ENCODE peak calls at places on chromosomes 4 and X, in nine cellular contexts. Q is H1, C is transverse colon, D is endothelial cell of umbilical vein, G is stomach, N is upper lobe of left lung, U is K562, Z is HCT116, L is suprapubic skin. P is an unnamed sample.

GRCh38 chr4:64230709-64231310 is 178.4 kb downstream of the TECRL start:
- DNase-seq in C (no peak), G (no peak), N (no peak), Q (no peak), D (no peak), Z (peak; percentile 8), U (peak; percentile 9), L (no peak), P (no peak)

GRCh38 chr4:80189956-80190671 is 7.2 kb upstream of the PRDM8 start:
- DNase-seq in G (no peak), D (no peak), Z (no peak), L (no peak), N (no peak), Q (no peak), C (no peak), U (no peak), P (no peak)

GRCh38 chr4:108988514-108989195 is 225.8 kb upstream of the ETNPPL start:
- DNase-seq in N (no peak), U (no peak), Q (no peak), D (no peak), Z (no peak), L (no peak), C (no peak), G (no peak), P (no peak)

GRCh38 chrX:63656871-63657580 is 128.0 kb downstream of the ARHGEF9 start:
- DNase-seq in C (no peak), D (no peak), U (no peak), Q (no peak), N (no peak), L (no peak), G (no peak), Z (no peak), P (no peak)

GRCh38 chr4:126890994-126891393 is 741.8 kb upstream of the INTU start:
- DNase-seq in L (no peak), G (no peak), Z (no peak), D (no peak), N (no peak), Q (no peak), U (no peak), C (no peak), P (no peak)

GRCh38 chr4:85966308-85966882 is 393.5 kb downstream of the MAPK10 start:
- DNase-seq in U (no peak), Q (no peak), Z (no peak), G (no peak), L (no peak), N (no peak), D (peak; percentile 49), C (no peak), P (no peak)

GRCh38 chrX:81537723-81538122 is 335.8 kb downstream of the SH3BGRL start:
- DNase-seq in D (no peak), C (no peak), Z (no peak), L (no peak), Q (no peak), G (no peak), U (no peak), N (no peak), P (no peak)

GRCh38 chr4:118381902-118382301 is 29.1 kb upstream of the PRSS12 start:
- DNase-seq in U (no peak), Z (no peak), C (no peak), D (no peak), G (no peak), Q (no peak), N (no peak), L (no peak), P (no peak)

GRCh38 chrX:84216406-84216805 is 28.4 kb upstream of the RPS6KA6 start:
- DNase-seq in U (no peak), N (no peak), Q (no peak), G (no peak), D (no peak), Z (no peak), C (no peak), L (no peak), P (no peak)

GRCh38 chr4:128267745-128268144 is 19.9 kb downstream of the PGRMC2 start:
- DNase-seq in L (no peak), C (no peak), U (no peak), N (no peak), Z (no peak), G (no peak), Q (no peak), D (no peak), P (no peak)

GRCh38 chr4:3218824-3219760 is 29.9 kb upstream of the MSANTD1 start:
- DNase-seq in G (no peak), C (no peak), L (no peak), D (no peak), U (no peak), Z (no peak), N (no peak), Q (no peak), P (no peak)

GRCh38 chrX:69469975-69470374 is 34.2 kb upstream of the NALF2 start:
- DNase-seq in U (no peak), Z (no peak), Q (no peak), D (no peak), L (no peak), G (no peak), C (no peak), N (no peak), P (no peak)

GRCh38 chr4:187565416-187565815 is 430.2 kb upstream of the ZFP42 start:
- DNase-seq in Z (no peak), Q (no peak), D (no peak), N (no peak), G (no peak), L (no peak), U (no peak), C (no peak), P (no peak)

GRCh38 chrX:100928660-100929613 is at the start of gene XKRX:
- DNase-seq in Q (no peak), L (peak; percentile 63), N (peak; percentile 68), U (peak; percentile 13), G (peak; percentile 53), C (peak; percentile 71), Z (peak; percentile 35), D (peak; percentile 26), P (peak; percentile 31)

GRCh38 chrX:17591741-17592110 is 145.6 kb upstream of the SCML1 start:
- DNase-seq in L (no peak), D (peak; percentile 89), U (no peak), G (no peak), Z (no peak), N (no peak), C (no peak), Q (no peak), P (no peak)

GRCh38 chrX:39969099-39969825 is 128.5 kb downstream of the BCOR start:
- DNase-seq in N (peak; percentile 29), Z (no peak), L (no peak), C (no peak), Q (no peak), G (no peak), U (no peak), D (peak; percentile 33), P (no peak)

GRCh38 chr4:113547487-113548042 is 214.0 kb downstream of the CAMK2D start:
- DNase-seq in Z (peak; percentile 95), C (peak; percentile 95), G (peak; percentile 91), U (peak; percentile 67), D (peak; percentile 96), Q (peak; percentile 75), N (peak; percentile 96), L (peak; percentile 91), P (peak; percentile 81)
- TF ChIP-seq POLR2AphosphoS5 in Z (no peak), C (peak; percentile 52), G (peak; percentile 53), U (no peak), D (peak; percentile 41), Q (no peak), N (peak; percentile 76), L (peak; percentile 42), P (peak; percentile 75)

GRCh38 chrX:154411322-154411980 is at the start of gene TAFAZZIN:
- DNase-seq in U (peak; percentile 79), G (peak; percentile 78), L (peak; percentile 77), Z (no peak), Q (no peak), C (peak; percentile 84), D (peak; percentile 58), N (peak; percentile 80), P (peak; percentile 45)
- TF ChIP-seq POLR2A in U (peak; percentile 88), G (no peak), L (peak; percentile 49), Z (peak; percentile 23), Q (no peak), C (peak; percentile 67), D (peak; percentile 62), N (peak; percentile 83), P (peak; percentile 32)

GRCh38 chrX:153801646-153802045 is 7.2 kb downstream of the SSR4 start:
- DNase-seq in L (no peak), Z (no peak), U (no peak), N (no peak), G (no peak), D (no peak), C (no peak), Q (no peak), P (no peak)

GRCh38 chrX:153802513-153803045 is 8.1 kb downstream of the SSR4 start:
- DNase-seq in Z (no peak), C (no peak), U (no peak), D (no peak), N (no peak), Q (no peak), L (no peak), G (no peak), P (no peak)

GRCh38 chrX:153799326-153799725 is 4.9 kb downstream of the SSR4 start:
- DNase-seq in N (no peak), U (no peak), Q (no peak), G (no peak), D (no peak), C (no peak), L (no peak), Z (no peak), P (no peak)

GRCh38 chrX:153800177-153800722 is 5.8 kb downstream of the SSR4 start:
- DNase-seq in Q (no peak), U (no peak), G (no peak), Z (no peak), N (no peak), D (no peak), L (no peak), C (no peak), P (no peak)

GRCh38 chrX:153800746-153801145 is 6.3 kb downstream of the SSR4 start:
- DNase-seq in Q (no peak), L (no peak), U (no peak), N (no peak), C (no peak), G (no peak), D (no peak), Z (no peak), P (no peak)
- TF ChIP-seq POLR2AphosphoS5 in Q (no peak), L (no peak), U (no peak), N (no peak), C (no peak), G (no peak), D (no peak), Z (no peak), P (no peak)

DNA sequence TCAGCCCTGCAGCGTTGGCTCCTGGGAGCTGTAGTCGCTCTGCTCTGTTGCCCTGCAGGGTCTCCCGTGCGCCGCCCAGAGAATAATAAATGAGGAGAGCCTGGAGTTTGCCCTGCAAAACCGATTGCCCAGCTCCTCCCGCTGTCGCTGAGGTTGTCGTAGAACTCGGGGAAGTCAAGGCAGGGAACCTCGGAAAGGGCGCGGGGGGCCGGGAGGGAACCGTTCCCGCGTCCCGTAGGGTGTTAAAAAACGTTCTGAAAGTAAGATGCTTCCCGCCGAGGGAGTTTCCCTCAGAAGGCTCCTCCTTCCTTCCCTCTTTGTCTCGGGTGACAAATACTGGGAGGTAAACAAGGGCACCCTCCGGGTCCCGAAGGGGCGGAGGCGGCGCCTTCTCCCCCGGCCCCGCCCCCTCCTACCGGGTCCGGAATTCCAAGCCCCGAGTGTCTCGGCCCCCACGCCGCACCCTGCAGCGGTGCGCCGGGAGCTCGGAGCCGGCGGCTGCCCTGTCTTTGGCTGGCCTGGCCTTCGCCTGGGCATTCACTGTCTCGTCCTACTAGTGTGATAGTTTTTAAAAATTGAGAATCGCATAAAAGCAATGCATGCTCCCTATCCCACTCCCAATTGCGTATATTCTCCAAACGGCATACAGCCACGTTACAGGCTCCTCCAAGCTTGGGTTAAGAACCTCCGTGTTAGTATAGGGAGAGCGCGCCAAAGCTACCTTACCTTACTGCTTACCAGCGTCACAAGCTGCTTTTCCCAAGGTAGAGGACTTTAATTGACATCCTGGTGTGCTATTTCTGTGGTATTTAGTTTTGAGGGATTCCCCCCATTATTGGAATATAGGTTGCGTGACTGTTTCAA is 965 bp upstream of the HMGB2 start:
- DNase-seq in U (peak; percentile 93), N (peak; percentile 79), L (peak; percentile 75), G (peak; percentile 53), C (peak; percentile 75), Z (peak; percentile 79), D (peak; percentile 72), Q (peak; percentile 65), P (peak; percentile 26)
- TF ChIP-seq POLR2A in U (peak; percentile 94), N (peak; percentile 70), L (no peak), G (no peak), C (peak; percentile 63), Z (peak; percentile 93), D (peak; percentile 89), Q (peak; percentile 72), P (no peak)

P was measured in breast epithelium.